ENCODE peak calls at places on chromosomes 2 and 18, in eight cellular contexts. One of them, this sample, is unnamed.

GRCh38 chr2:100935372-100935752 is 66.7 kb upstream of the RPL31 start:
- DNase-seq in MM.1S: no peak
- DNase-seq in NCI-H2081: no peak
- DNase-seq in lower leg skin: no peak
- DNase-seq in hepatocyte: no peak
- DNase-seq in H9: no peak
- DNase-seq in heart left ventricle: no peak
- DNase-seq in NCI-H524 treated with DMSO at 0.1 percent for 48 hours: no peak
- DNase-seq in this sample: peak; percentile 55

GRCh38 chr2:55236992-55237543 is 4.6 kb downstream of the RPS27A start:
- DNase-seq in MM.1S: no peak
- DNase-seq in NCI-H2081: no peak
- DNase-seq in lower leg skin: no peak
- DNase-seq in hepatocyte: no peak
- DNase-seq in H9: no peak
- DNase-seq in heart left ventricle: no peak
- DNase-seq in NCI-H524 treated with DMSO at 0.1 percent for 48 hours: no peak
- DNase-seq in this sample: no peak

GRCh38 chr18:27887711-27888495 is 289.0 kb downstream of the CDH2 start:
- DNase-seq in MM.1S: no peak
- DNase-seq in NCI-H2081: no peak
- DNase-seq in lower leg skin: no peak
- DNase-seq in hepatocyte: no peak
- DNase-seq in H9: no peak
- DNase-seq in heart left ventricle: no peak
- DNase-seq in NCI-H524 treated with DMSO at 0.1 percent for 48 hours: no peak
- DNase-seq in this sample: peak; percentile 52

GRCh38 chr2:164933751-164934189 is 21.6 kb downstream of the SLC38A11 start:
- DNase-seq in MM.1S: no peak
- DNase-seq in NCI-H2081: peak; percentile 84
- DNase-seq in lower leg skin: no peak
- DNase-seq in hepatocyte: no peak
- DNase-seq in H9: no peak
- DNase-seq in heart left ventricle: no peak
- DNase-seq in NCI-H524 treated with DMSO at 0.1 percent for 48 hours: no peak
- DNase-seq in this sample: no peak

GRCh38 chr2:208025814-208026184 is 472 bp upstream of the PLEKHM3 start:
- DNase-seq in MM.1S: no peak
- DNase-seq in NCI-H2081: peak; percentile 43
- DNase-seq in lower leg skin: no peak
- DNase-seq in hepatocyte: no peak
- DNase-seq in H9: peak; percentile 37
- DNase-seq in heart left ventricle: no peak
- DNase-seq in NCI-H524 treated with DMSO at 0.1 percent for 48 hours: no peak
- DNase-seq in this sample: no peak

GRCh38 chr18:62281684-62282083 is 43.4 kb upstream of the TNFRSF11A start:
- DNase-seq in MM.1S: no peak
- DNase-seq in NCI-H2081: no peak
- DNase-seq in lower leg skin: no peak
- DNase-seq in hepatocyte: no peak
- DNase-seq in H9: no peak
- DNase-seq in heart left ventricle: no peak
- DNase-seq in NCI-H524 treated with DMSO at 0.1 percent for 48 hours: no peak
- DNase-seq in this sample: peak; percentile 41

GRCh38 chr18:52002600-52002999 is 337.4 kb upstream of the DCC start:
- DNase-seq in MM.1S: peak; percentile 23
- DNase-seq in NCI-H2081: no peak
- DNase-seq in lower leg skin: no peak
- DNase-seq in hepatocyte: no peak
- DNase-seq in H9: no peak
- DNase-seq in heart left ventricle: no peak
- DNase-seq in NCI-H524 treated with DMSO at 0.1 percent for 48 hours: no peak
- DNase-seq in this sample: no peak

GRCh38 chr2:199848323-199848722 is 2.7 kb downstream of the FTCDNL1 start:
- DNase-seq in MM.1S: no peak
- DNase-seq in NCI-H2081: peak; percentile 29
- DNase-seq in lower leg skin: no peak
- DNase-seq in hepatocyte: no peak
- DNase-seq in H9: no peak
- DNase-seq in heart left ventricle: no peak
- DNase-seq in NCI-H524 treated with DMSO at 0.1 percent for 48 hours: no peak
- DNase-seq in this sample: no peak

GRCh38 chr2:179263460-179264237 is 983 bp downstream of the SESTD1 start:
- DNase-seq in MM.1S: peak; percentile 40
- DNase-seq in NCI-H2081: peak; percentile 43
- DNase-seq in lower leg skin: peak; percentile 49
- DNase-seq in hepatocyte: peak; percentile 64
- DNase-seq in H9: no peak
- DNase-seq in heart left ventricle: peak; percentile 63
- DNase-seq in NCI-H524 treated with DMSO at 0.1 percent for 48 hours: no peak
- DNase-seq in this sample: peak; percentile 46

GRCh38 chr2:183149489-183149888 is 25.2 kb downstream of the NUP35 start:
- DNase-seq in MM.1S: no peak
- DNase-seq in NCI-H2081: no peak
- DNase-seq in lower leg skin: no peak
- DNase-seq in hepatocyte: no peak
- DNase-seq in H9: no peak
- DNase-seq in heart left ventricle: no peak
- DNase-seq in NCI-H524 treated with DMSO at 0.1 percent for 48 hours: no peak
- DNase-seq in this sample: no peak

GRCh38 chr2:8310557-8311455 is 371.1 kb upstream of the ID2 start:
- DNase-seq in MM.1S: no peak
- DNase-seq in NCI-H2081: no peak
- DNase-seq in lower leg skin: no peak
- DNase-seq in hepatocyte: no peak
- DNase-seq in H9: peak; percentile 10
- DNase-seq in heart left ventricle: no peak
- DNase-seq in NCI-H524 treated with DMSO at 0.1 percent for 48 hours: no peak
- DNase-seq in this sample: no peak

GRCh38 chr2:73870084-73870483 is 22.7 kb upstream of the ACTG2 start:
- DNase-seq in MM.1S: no peak
- DNase-seq in NCI-H2081: no peak
- DNase-seq in lower leg skin: peak; percentile 45
- DNase-seq in hepatocyte: peak; percentile 27
- DNase-seq in H9: no peak
- DNase-seq in heart left ventricle: peak; percentile 78
- DNase-seq in NCI-H524 treated with DMSO at 0.1 percent for 48 hours: no peak
- DNase-seq in this sample: peak; percentile 19

GRCh38 chr2:68447118-68447517 is 20.0 kb downstream of the FBXO48 start:
- DNase-seq in MM.1S: no peak
- DNase-seq in NCI-H2081: no peak
- DNase-seq in lower leg skin: no peak
- DNase-seq in hepatocyte: no peak
- DNase-seq in H9: no peak
- DNase-seq in heart left ventricle: no peak
- DNase-seq in NCI-H524 treated with DMSO at 0.1 percent for 48 hours: no peak
- DNase-seq in this sample: no peak